ENCODE peak calls at places on chromosomes 5 and 9, in seven cellular contexts. One of them, this sample, is unnamed.

GRCh38 chr9:6873862-6874261 is 116.1 kb downstream of the KDM4C start:
- DNase-seq in adrenal gland: no peak
- DNase-seq in erythroblast: no peak
- DNase-seq in uterus: no peak
- DNase-seq in HCT116: no peak
- DNase-seq in transverse colon: no peak
- DNase-seq in heart left ventricle: no peak
- DNase-seq in this sample: no peak

GRCh38 chr9:91898451-91899433 is 51.3 kb downstream of the ROR2 start:
- DNase-seq in uterus: peak
- DNase-seq in adrenal gland: peak
- DNase-seq in HCT116: no peak
- DNase-seq in erythroblast: peak
- DNase-seq in heart left ventricle: no peak
- DNase-seq in transverse colon: peak
- DNase-seq in this sample: no peak

GRCh38 chr5:62692946-62693713 is 114.5 kb downstream of the LRRC70 start:
- DNase-seq in adrenal gland: no peak
- DNase-seq in HCT116: no peak
- DNase-seq in heart left ventricle: no peak
- DNase-seq in transverse colon: no peak
- DNase-seq in erythroblast: no peak
- DNase-seq in uterus: no peak
- DNase-seq in this sample: no peak

GRCh38 chr5:57950616-57951228 is 468.1 kb upstream of the ACTBL2 start:
- DNase-seq in HCT116: no peak
- DNase-seq in uterus: no peak
- DNase-seq in adrenal gland: no peak
- DNase-seq in erythroblast: no peak
- DNase-seq in heart left ventricle: no peak
- DNase-seq in transverse colon: no peak
- DNase-seq in this sample: no peak

GRCh38 chr5:122384612-122385180 is 72.7 kb downstream of the SNCAIP start:
- DNase-seq in transverse colon: no peak
- DNase-seq in erythroblast: no peak
- DNase-seq in uterus: no peak
- DNase-seq in HCT116: no peak
- DNase-seq in adrenal gland: no peak
- DNase-seq in heart left ventricle: no peak
- DNase-seq in this sample: no peak

GRCh38 chr9:33469891-33470290 is 3.8 kb downstream of the NOL6 start:
- DNase-seq in transverse colon: no peak
- DNase-seq in erythroblast: no peak
- DNase-seq in HCT116: no peak
- DNase-seq in heart left ventricle: no peak
- DNase-seq in adrenal gland: no peak
- DNase-seq in uterus: no peak
- DNase-seq in this sample: no peak

GRCh38 chr5:171984748-171985419 is 21.6 kb downstream of the FBXW11 start:
- DNase-seq in transverse colon: no peak
- DNase-seq in erythroblast: no peak
- DNase-seq in adrenal gland: no peak
- DNase-seq in HCT116: no peak
- DNase-seq in uterus: no peak
- DNase-seq in heart left ventricle: no peak
- DNase-seq in this sample: peak

GRCh38 chr5:150603052-150603451 is 37.4 kb upstream of the SYNPO start:
- DNase-seq in uterus: no peak
- DNase-seq in erythroblast: no peak
- DNase-seq in heart left ventricle: no peak
- DNase-seq in HCT116: no peak
- DNase-seq in transverse colon: no peak
- DNase-seq in adrenal gland: no peak
- DNase-seq in this sample: no peak

GRCh38 chr5:84729326-84729725 is 344.6 kb upstream of the EDIL3 start:
- DNase-seq in adrenal gland: no peak
- DNase-seq in transverse colon: no peak
- DNase-seq in heart left ventricle: no peak
- DNase-seq in erythroblast: no peak
- DNase-seq in HCT116: no peak
- DNase-seq in uterus: no peak
- DNase-seq in this sample: no peak

GRCh38 chr5:173468821-173469251 is 140.6 kb upstream of the STC2 start:
- DNase-seq in HCT116: no peak
- DNase-seq in adrenal gland: no peak
- DNase-seq in heart left ventricle: no peak
- DNase-seq in erythroblast: no peak
- DNase-seq in uterus: no peak
- DNase-seq in transverse colon: no peak
- DNase-seq in this sample: no peak

GRCh38 chr9:114883709-114884108 is 46.7 kb downstream of the TNFSF8 start:
- DNase-seq in adrenal gland: no peak
- DNase-seq in heart left ventricle: no peak
- DNase-seq in transverse colon: no peak
- DNase-seq in erythroblast: no peak
- DNase-seq in HCT116: no peak
- DNase-seq in uterus: no peak
- DNase-seq in this sample: no peak

GRCh38 chr5:179192185-179192890 is 132.2 kb downstream of the ZNF354C start:
- DNase-seq in adrenal gland: no peak
- DNase-seq in HCT116: no peak
- DNase-seq in erythroblast: no peak
- DNase-seq in heart left ventricle: no peak
- DNase-seq in uterus: no peak
- DNase-seq in transverse colon: no peak
- DNase-seq in this sample: no peak

GRCh38 chr5:80756292-80756691 is 101.5 kb upstream of the DHFR start:
- DNase-seq in uterus: no peak
- DNase-seq in HCT116: no peak
- DNase-seq in transverse colon: no peak
- DNase-seq in heart left ventricle: no peak
- DNase-seq in adrenal gland: no peak
- DNase-seq in erythroblast: no peak
- DNase-seq in this sample: no peak

GRCh38 chr9:24073237-24073636 is 247.2 kb upstream of the ELAVL2 start:
- DNase-seq in heart left ventricle: no peak
- DNase-seq in uterus: no peak
- DNase-seq in erythroblast: no peak
- DNase-seq in HCT116: no peak
- DNase-seq in transverse colon: no peak
- DNase-seq in adrenal gland: no peak
- DNase-seq in this sample: no peak

GRCh38 chr9:4196886-4197285 is 103.0 kb downstream of the GLIS3 start:
- DNase-seq in uterus: no peak
- DNase-seq in heart left ventricle: no peak
- DNase-seq in erythroblast: peak
- DNase-seq in transverse colon: no peak
- DNase-seq in HCT116: no peak
- DNase-seq in adrenal gland: no peak
- DNase-seq in this sample: no peak

GRCh38 chr9:124685217-124685616 is 85.9 kb downstream of the NR6A1 start:
- DNase-seq in uterus: no peak
- DNase-seq in adrenal gland: peak
- DNase-seq in HCT116: no peak
- DNase-seq in heart left ventricle: no peak
- DNase-seq in erythroblast: no peak
- DNase-seq in transverse colon: no peak
- DNase-seq in this sample: no peak

GRCh38 chr9:130184983-130185382 is 12.8 kb downstream of the NCS1 start:
- DNase-seq in transverse colon: no peak
- DNase-seq in adrenal gland: no peak
- DNase-seq in erythroblast: no peak
- DNase-seq in uterus: peak
- DNase-seq in HCT116: no peak
- DNase-seq in heart left ventricle: no peak
- DNase-seq in this sample: no peak

GRCh38 chr5:110896901-110897300 is 158.1 kb downstream of the SLC25A46 start:
- DNase-seq in heart left ventricle: no peak
- DNase-seq in uterus: no peak
- DNase-seq in HCT116: no peak
- DNase-seq in erythroblast: no peak
- DNase-seq in adrenal gland: no peak
- DNase-seq in transverse colon: no peak
- DNase-seq in this sample: no peak

GRCh38 chr9:92138157-92138959 is 23.1 kb upstream of the SPTLC1 start:
- DNase-seq in transverse colon: peak
- DNase-seq in HCT116: no peak
- DNase-seq in erythroblast: peak
- DNase-seq in heart left ventricle: peak
- DNase-seq in adrenal gland: peak
- DNase-seq in uterus: peak
- DNase-seq in this sample: peak

GRCh38 chr9:128414461-128414860 is 6.2 kb upstream of the CERCAM start:
- DNase-seq in HCT116: no peak
- DNase-seq in uterus: no peak
- DNase-seq in heart left ventricle: no peak
- DNase-seq in adrenal gland: no peak
- DNase-seq in transverse colon: no peak
- DNase-seq in erythroblast: no peak
- DNase-seq in this sample: no peak

GRCh38 chr5:151492729-151493128 is 45.3 kb downstream of the SLC36A1 start:
- DNase-seq in adrenal gland: no peak
- DNase-seq in uterus: no peak
- DNase-seq in HCT116: peak
- DNase-seq in heart left ventricle: no peak
- DNase-seq in transverse colon: no peak
- DNase-seq in erythroblast: peak
- DNase-seq in this sample: peak

GRCh38 chr5:25458628-25459027 is 813.9 kb upstream of the CDH10 start:
- DNase-seq in transverse colon: no peak
- DNase-seq in HCT116: no peak
- DNase-seq in erythroblast: no peak
- DNase-seq in uterus: no peak
- DNase-seq in adrenal gland: no peak
- DNase-seq in heart left ventricle: no peak
- DNase-seq in this sample: no peak

GRCh38 chr9:93467462-93467861 is 14.1 kb upstream of the FAM120AOS start:
- DNase-seq in uterus: no peak
- DNase-seq in adrenal gland: no peak
- DNase-seq in erythroblast: no peak
- DNase-seq in heart left ventricle: no peak
- DNase-seq in HCT116: no peak
- DNase-seq in transverse colon: peak
- DNase-seq in this sample: no peak

GRCh38 chr5:135594416-135594960 is 15.7 kb upstream of the CXCL14 start:
- DNase-seq in HCT116: no peak
- DNase-seq in transverse colon: no peak
- DNase-seq in erythroblast: no peak
- DNase-seq in adrenal gland: no peak
- DNase-seq in heart left ventricle: no peak
- DNase-seq in uterus: no peak
- DNase-seq in this sample: no peak
- TF ChIP-seq POLR2A in HCT116: no peak
- TF ChIP-seq POLR2A in transverse colon: no peak
- TF ChIP-seq POLR2A in erythroblast: no peak
- TF ChIP-seq POLR2A in adrenal gland: no peak
- TF ChIP-seq POLR2A in heart left ventricle: no peak
- TF ChIP-seq POLR2A in uterus: no peak
- TF ChIP-seq POLR2A in this sample: no peak

GRCh38 chr5:40829748-40830305 is 5.2 kb downstream of the RPL37 start:
- DNase-seq in heart left ventricle: no peak
- DNase-seq in erythroblast: no peak
- DNase-seq in HCT116: no peak
- DNase-seq in uterus: no peak
- DNase-seq in adrenal gland: no peak
- DNase-seq in transverse colon: no peak
- DNase-seq in this sample: no peak

GRCh38 chr5:40828690-40829661 is 6.0 kb downstream of the RPL37 start:
- DNase-seq in heart left ventricle: no peak
- DNase-seq in adrenal gland: no peak
- DNase-seq in uterus: no peak
- DNase-seq in transverse colon: no peak
- DNase-seq in HCT116: no peak
- DNase-seq in erythroblast: no peak
- DNase-seq in this sample: no peak

GRCh38 chr5:40827479-40827977 is 7.5 kb downstream of the RPL37 start:
- DNase-seq in transverse colon: no peak
- DNase-seq in HCT116: no peak
- DNase-seq in adrenal gland: no peak
- DNase-seq in uterus: no peak
- DNase-seq in heart left ventricle: no peak
- DNase-seq in erythroblast: no peak
- DNase-seq in this sample: no peak

GRCh38 chr5:40828021-40828631 is 6.9 kb downstream of the RPL37 start:
- DNase-seq in transverse colon: no peak
- DNase-seq in uterus: no peak
- DNase-seq in HCT116: no peak
- DNase-seq in erythroblast: no peak
- DNase-seq in heart left ventricle: no peak
- DNase-seq in adrenal gland: no peak
- DNase-seq in this sample: no peak

DNA sequence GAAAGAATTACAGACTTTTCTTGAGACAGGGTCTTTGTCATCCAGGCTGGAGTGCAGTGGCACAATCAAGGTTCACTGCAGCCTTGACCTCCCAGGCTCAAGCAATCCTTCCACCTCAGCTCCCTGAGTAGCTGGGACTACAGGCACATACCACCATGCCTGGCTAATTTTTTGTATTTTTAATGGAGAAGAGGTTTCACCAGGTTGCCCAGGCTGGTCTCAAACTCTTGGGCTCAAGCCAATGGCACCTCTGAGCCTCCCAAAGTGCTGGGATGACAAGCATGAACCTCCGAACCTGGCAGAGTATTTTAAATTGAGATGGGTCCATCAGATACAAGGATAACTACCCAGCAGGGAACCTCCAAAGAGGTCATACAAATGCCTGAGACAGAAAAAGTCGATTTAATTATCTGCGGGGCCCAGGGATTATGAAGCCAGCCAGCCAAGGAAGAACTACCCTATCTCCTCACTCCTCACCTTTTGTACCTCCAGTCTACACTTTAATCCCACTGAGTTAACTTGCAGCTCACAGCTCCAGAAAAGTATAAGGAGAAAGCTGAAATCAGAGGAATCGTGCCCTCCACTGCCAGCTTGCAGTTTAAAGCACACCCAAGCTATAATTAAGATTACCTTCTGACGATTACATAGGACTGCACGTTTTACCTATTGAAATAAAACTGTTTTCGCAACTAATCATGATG is 8.1 kb downstream of the RPL37 start:
- DNase-seq in erythroblast: no peak
- DNase-seq in HCT116: no peak
- DNase-seq in uterus: no peak
- DNase-seq in adrenal gland: no peak
- DNase-seq in heart left ventricle: no peak
- DNase-seq in transverse colon: no peak
- DNase-seq in this sample: no peak
- TF ChIP-seq POLR2A in erythroblast: no peak
- TF ChIP-seq POLR2A in HCT116: no peak
- TF ChIP-seq POLR2A in uterus: no peak
- TF ChIP-seq POLR2A in adrenal gland: no peak
- TF ChIP-seq POLR2A in heart left ventricle: no peak
- TF ChIP-seq POLR2A in transverse colon: no peak
- TF ChIP-seq POLR2A in this sample: no peak

GRCh38 chr5:134100283-134101011 is 14.0 kb upstream of the TCF7 start:
- DNase-seq in HCT116: no peak
- DNase-seq in adrenal gland: no peak
- DNase-seq in heart left ventricle: no peak
- DNase-seq in transverse colon: peak
- DNase-seq in erythroblast: no peak
- DNase-seq in uterus: no peak
- DNase-seq in this sample: peak
- TF ChIP-seq POLR2A in HCT116: no peak
- TF ChIP-seq POLR2A in adrenal gland: no peak
- TF ChIP-seq POLR2A in heart left ventricle: no peak
- TF ChIP-seq POLR2A in transverse colon: no peak
- TF ChIP-seq POLR2A in erythroblast: no peak
- TF ChIP-seq POLR2A in uterus: no peak
- TF ChIP-seq POLR2A in this sample: no peak

GRCh38 chr9:100598641-100599145 is 20.8 kb downstream of the CAVIN4 start:
- DNase-seq in uterus: peak
- DNase-seq in heart left ventricle: peak
- DNase-seq in HCT116: peak
- DNase-seq in adrenal gland: peak
- DNase-seq in erythroblast: peak
- DNase-seq in transverse colon: peak
- DNase-seq in this sample: peak
- TF ChIP-seq POLR2A in uterus: no peak
- TF ChIP-seq POLR2A in heart left ventricle: no peak
- TF ChIP-seq POLR2A in HCT116: peak
- TF ChIP-seq POLR2A in adrenal gland: no peak
- TF ChIP-seq POLR2A in erythroblast: peak
- TF ChIP-seq POLR2A in transverse colon: no peak
- TF ChIP-seq POLR2A in this sample: peak

This sample was measured in H54.